ENCODE peak calls at places on chromosome 19, in six cellular contexts. One of them, this sample, is unnamed.

GRCh38 chr19:45507864-45508680 is 793 bp downstream of the VASP start:
- DNase-seq in activated naive CD4-positive, alpha-beta T cell treated with Interleukin-2 at 50 U/mL for 16 hours: peak
- DNase-seq in caudate nucleus: no peak
- DNase-seq in NCI-H2029: peak
- DNase-seq in NCI-H2081: no peak
- DNase-seq in psoas muscle: peak
- DNase-seq in this sample: no peak

GRCh38 chr19:40501599-40501998 is 34.8 kb downstream of the SPTBN4 start:
- DNase-seq in NCI-H2081: no peak
- DNase-seq in psoas muscle: no peak
- DNase-seq in activated naive CD4-positive, alpha-beta T cell treated with Interleukin-2 at 50 U/mL for 16 hours: no peak
- DNase-seq in caudate nucleus: no peak
- DNase-seq in NCI-H2029: no peak
- DNase-seq in this sample: no peak

GRCh38 chr19:43527860-43528622 is 1.0 kb upstream of the ETHE1 start:
- DNase-seq in psoas muscle: peak
- DNase-seq in NCI-H2029: peak
- DNase-seq in NCI-H2081: no peak
- DNase-seq in activated naive CD4-positive, alpha-beta T cell treated with Interleukin-2 at 50 U/mL for 16 hours: no peak
- DNase-seq in caudate nucleus: no peak
- DNase-seq in this sample: peak

GRCh38 chr19:49985926-49986325 is 25.0 kb upstream of the SIGLEC11 start:
- DNase-seq in activated naive CD4-positive, alpha-beta T cell treated with Interleukin-2 at 50 U/mL for 16 hours: no peak
- DNase-seq in NCI-H2029: peak
- DNase-seq in caudate nucleus: no peak
- DNase-seq in NCI-H2081: no peak
- DNase-seq in psoas muscle: no peak
- DNase-seq in this sample: no peak

GRCh38 chr19:383922-384800 is 24.8 kb downstream of the C2CD4C start:
- DNase-seq in caudate nucleus: no peak
- DNase-seq in psoas muscle: no peak
- DNase-seq in activated naive CD4-positive, alpha-beta T cell treated with Interleukin-2 at 50 U/mL for 16 hours: no peak
- DNase-seq in NCI-H2081: no peak
- DNase-seq in NCI-H2029: no peak
- DNase-seq in this sample: no peak

GRCh38 chr19:4455742-4456565 is 1.6 kb downstream of the UBXN6 start:
- DNase-seq in activated naive CD4-positive, alpha-beta T cell treated with Interleukin-2 at 50 U/mL for 16 hours: no peak
- DNase-seq in NCI-H2029: peak
- DNase-seq in caudate nucleus: no peak
- DNase-seq in NCI-H2081: no peak
- DNase-seq in psoas muscle: peak
- DNase-seq in this sample: peak

GRCh38 chr19:12801466-12802266 is at the start of the genes PRDX2 and THSD8:
- DNase-seq in psoas muscle: peak
- DNase-seq in activated naive CD4-positive, alpha-beta T cell treated with Interleukin-2 at 50 U/mL for 16 hours: peak
- DNase-seq in caudate nucleus: no peak
- DNase-seq in NCI-H2029: peak
- DNase-seq in NCI-H2081: peak
- DNase-seq in this sample: peak

GRCh38 chr19:48844472-48844871 is 8.2 kb upstream of the HSD17B14 start:
- DNase-seq in activated naive CD4-positive, alpha-beta T cell treated with Interleukin-2 at 50 U/mL for 16 hours: no peak
- DNase-seq in psoas muscle: no peak
- DNase-seq in NCI-H2081: no peak
- DNase-seq in caudate nucleus: no peak
- DNase-seq in NCI-H2029: no peak
- DNase-seq in this sample: no peak

GRCh38 chr19:28289294-28290063 is 923.5 kb downstream of the UQCRFS1 start:
- DNase-seq in NCI-H2081: no peak
- DNase-seq in activated naive CD4-positive, alpha-beta T cell treated with Interleukin-2 at 50 U/mL for 16 hours: no peak
- DNase-seq in caudate nucleus: peak
- DNase-seq in psoas muscle: no peak
- DNase-seq in NCI-H2029: peak
- DNase-seq in this sample: no peak

GRCh38 chr19:10952809-10953208 is 8.0 kb upstream of the SMARCA4 start:
- DNase-seq in activated naive CD4-positive, alpha-beta T cell treated with Interleukin-2 at 50 U/mL for 16 hours: no peak
- DNase-seq in caudate nucleus: no peak
- DNase-seq in NCI-H2081: no peak
- DNase-seq in NCI-H2029: peak
- DNase-seq in psoas muscle: no peak
- DNase-seq in this sample: no peak

GRCh38 chr19:6076675-6077463 is 33.4 kb downstream of the RFX2 start:
- DNase-seq in caudate nucleus: no peak
- DNase-seq in NCI-H2081: no peak
- DNase-seq in NCI-H2029: no peak
- DNase-seq in activated naive CD4-positive, alpha-beta T cell treated with Interleukin-2 at 50 U/mL for 16 hours: no peak
- DNase-seq in psoas muscle: no peak
- DNase-seq in this sample: no peak

GRCh38 chr19:2507109-2507508 is 31.2 kb downstream of the GADD45B start:
- DNase-seq in psoas muscle: no peak
- DNase-seq in NCI-H2029: peak
- DNase-seq in NCI-H2081: peak
- DNase-seq in caudate nucleus: no peak
- DNase-seq in activated naive CD4-positive, alpha-beta T cell treated with Interleukin-2 at 50 U/mL for 16 hours: no peak
- DNase-seq in this sample: no peak

GRCh38 chr19:53389591-53390377 is 5.2 kb upstream of the ZNF765 start:
- DNase-seq in psoas muscle: peak
- DNase-seq in NCI-H2081: no peak
- DNase-seq in activated naive CD4-positive, alpha-beta T cell treated with Interleukin-2 at 50 U/mL for 16 hours: no peak
- DNase-seq in caudate nucleus: no peak
- DNase-seq in NCI-H2029: no peak
- DNase-seq in this sample: no peak

This sample was measured in NCI-H2107.